ENCODE peak calls at places on chromosomes 2 and 18, in five cellular contexts. One of them, this sample, is unnamed.

GRCh38 chr18:79856119-79857080 is 58.7 kb downstream of the KCNG2 start:
- DNase-seq in A549: peak
- DNase-seq in EL: peak
- DNase-seq in stimulated activated CD8-positive, alpha-beta memory T cell treated with anti-CD3 and anti-CD28 coated beads, Interleukin-7, amount 100 ng/mL, for 24 hours: no peak
- DNase-seq in RWPE1: no peak
- DNase-seq in this sample: peak

GRCh38 chr2:92073815-92074548 is 2797.2 kb upstream of the TEKT4 start:
- DNase-seq in A549: no peak
- DNase-seq in EL: no peak
- DNase-seq in stimulated activated CD8-positive, alpha-beta memory T cell treated with anti-CD3 and anti-CD28 coated beads, Interleukin-7, amount 100 ng/mL, for 24 hours: no peak
- DNase-seq in RWPE1: no peak
- DNase-seq in this sample: peak

GRCh38 chr2:37526323-37526722 is 145.1 kb downstream of the CDC42EP3 start:
- DNase-seq in A549: peak
- DNase-seq in EL: no peak
- DNase-seq in stimulated activated CD8-positive, alpha-beta memory T cell treated with anti-CD3 and anti-CD28 coated beads, Interleukin-7, amount 100 ng/mL, for 24 hours: no peak
- DNase-seq in RWPE1: peak
- DNase-seq in this sample: no peak

GRCh38 chr18:7954229-7954628 is 387.1 kb downstream of the PTPRM start:
- DNase-seq in A549: no peak
- DNase-seq in EL: no peak
- DNase-seq in stimulated activated CD8-positive, alpha-beta memory T cell treated with anti-CD3 and anti-CD28 coated beads, Interleukin-7, amount 100 ng/mL, for 24 hours: no peak
- DNase-seq in RWPE1: no peak
- DNase-seq in this sample: no peak

GRCh38 chr2:151922845-151923666 is 94.8 kb upstream of the ARL5A start:
- DNase-seq in A549: peak
- DNase-seq in EL: no peak
- DNase-seq in stimulated activated CD8-positive, alpha-beta memory T cell treated with anti-CD3 and anti-CD28 coated beads, Interleukin-7, amount 100 ng/mL, for 24 hours: no peak
- DNase-seq in RWPE1: no peak
- DNase-seq in this sample: no peak

GRCh38 chr2:84631985-84632384 is 115.7 kb downstream of the DNAH6 start:
- DNase-seq in A549: no peak
- DNase-seq in EL: no peak
- DNase-seq in stimulated activated CD8-positive, alpha-beta memory T cell treated with anti-CD3 and anti-CD28 coated beads, Interleukin-7, amount 100 ng/mL, for 24 hours: no peak
- DNase-seq in RWPE1: no peak
- DNase-seq in this sample: no peak

GRCh38 chr18:35592298-35592697 is 10.8 kb downstream of the GALNT1 start:
- DNase-seq in A549: no peak
- DNase-seq in EL: no peak
- DNase-seq in stimulated activated CD8-positive, alpha-beta memory T cell treated with anti-CD3 and anti-CD28 coated beads, Interleukin-7, amount 100 ng/mL, for 24 hours: no peak
- DNase-seq in RWPE1: no peak
- DNase-seq in this sample: peak

GRCh38 chr2:229196448-229196847 is 74.6 kb downstream of the PID1 start:
- DNase-seq in A549: no peak
- DNase-seq in EL: no peak
- DNase-seq in stimulated activated CD8-positive, alpha-beta memory T cell treated with anti-CD3 and anti-CD28 coated beads, Interleukin-7, amount 100 ng/mL, for 24 hours: no peak
- DNase-seq in RWPE1: no peak
- DNase-seq in this sample: no peak

GRCh38 chr2:40716879-40717278 is 265.0 kb upstream of the SLC8A1 start:
- DNase-seq in A549: peak
- DNase-seq in EL: peak
- DNase-seq in stimulated activated CD8-positive, alpha-beta memory T cell treated with anti-CD3 and anti-CD28 coated beads, Interleukin-7, amount 100 ng/mL, for 24 hours: no peak
- DNase-seq in RWPE1: peak
- DNase-seq in this sample: no peak

GRCh38 chr2:66721776-66722175 is 286.9 kb downstream of the MEIS1 start:
- DNase-seq in A549: no peak
- DNase-seq in EL: no peak
- DNase-seq in stimulated activated CD8-positive, alpha-beta memory T cell treated with anti-CD3 and anti-CD28 coated beads, Interleukin-7, amount 100 ng/mL, for 24 hours: no peak
- DNase-seq in RWPE1: no peak
- DNase-seq in this sample: no peak